ENCODE peak calls at places on chromosomes 12 and 14, in four cellular contexts. H is NCI-H2029, T is mucosa of descending colon, Q is NCI-H510A treated with DMSO at 0.1 percent for 48 hours. X is an unnamed sample.

GRCh38 chr14:38098074-38098846 is 109.4 kb upstream of the SSTR1 start:
- DNase-seq in H (no peak), T (no peak), Q (no peak), X (no peak)

GRCh38 chr14:74572829-74573360 is 39.1 kb downstream of the LTBP2 start:
- DNase-seq in Q (peak), H (no peak), T (no peak), X (no peak)

GRCh38 chr14:77458249-77458950 is 507 bp downstream of the AHSA1 start:
- DNase-seq in T (peak), H (no peak), Q (peak), X (peak)

GRCh38 chr12:65082411-65082810 is 38.7 kb downstream of the WIF1 start:
- DNase-seq in T (no peak), Q (no peak), H (no peak), X (no peak)

GRCh38 chr14:21868442-21869046 is 194.9 kb upstream of the OR4E1 start:
- DNase-seq in H (no peak), Q (no peak), T (peak), X (peak)

GRCh38 chr12:125841332-125841731 is 776.1 kb downstream of the AACS start:
- DNase-seq in T (no peak), H (no peak), Q (no peak), X (no peak)

GRCh38 chr14:89367449-89368120 is 49.4 kb downstream of the FOXN3 start:
- DNase-seq in Q (peak), T (no peak), H (no peak), X (no peak)

GRCh38 chr12:87136330-87136976 is 880.3 kb upstream of the MGAT4C start:
- DNase-seq in H (no peak), Q (no peak), T (no peak), X (no peak)

GRCh38 chr14:54291491-54292191 is 105.2 kb upstream of the CDKN3 start:
- DNase-seq in T (no peak), H (no peak), Q (no peak), X (no peak)

GRCh38 chr14:95346820-95347219 is 27.1 kb upstream of the CLMN start:
- DNase-seq in H (no peak), T (no peak), Q (no peak), X (no peak)

GRCh38 chr14:69345402-69345801 is 52.7 kb downstream of the ERH start:
- DNase-seq in H (no peak), Q (no peak), T (peak), X (no peak)

GRCh38 chr14:61106627-61107147 is 125.6 kb downstream of the SLC38A6 start:
- DNase-seq in Q (no peak), H (peak), T (no peak), X (no peak)

GRCh38 chr14:79415726-79416125 is 795.6 kb downstream of the DIO2 start:
- DNase-seq in H (no peak), Q (no peak), T (no peak), X (no peak)

GRCh38 chr12:63944586-63945228 is 100.2 kb downstream of the SRGAP1 start:
- DNase-seq in H (no peak), Q (no peak), T (no peak), X (no peak)

GRCh38 chr12:82411561-82412230 is 53.4 kb downstream of the METTL25 start:
- DNase-seq in T (no peak), Q (no peak), H (no peak), X (no peak)

GRCh38 chr14:95833429-95833828 is 43.2 kb upstream of the TUNAR start:
- DNase-seq in T (no peak), H (no peak), Q (no peak), X (no peak)

GRCh38 chr14:56666716-56667115 is 87.1 kb downstream of the TMEM260 start:
- DNase-seq in T (no peak), H (no peak), Q (no peak), X (no peak)

GRCh38 chr14:60684203-60684602 is 34.9 kb upstream of the SIX1 start:
- DNase-seq in H (no peak), T (no peak), Q (no peak), X (no peak)

GRCh38 chr12:121955258-121956040 is 37.1 kb downstream of the CFAP251 start:
- DNase-seq in Q (no peak), H (no peak), T (peak), X (no peak)

GRCh38 chr14:21534576-21534975 is 8.4 kb upstream of the SALL2 start:
- DNase-seq in H (no peak), Q (no peak), T (no peak), X (no peak)

GRCh38 chr14:85471744-85472143 is 58.2 kb upstream of the FLRT2 start:
- DNase-seq in T (no peak), Q (no peak), H (no peak), X (peak)

GRCh38 chr14:54338696-54339317 is 58.0 kb upstream of the CDKN3 start:
- DNase-seq in Q (no peak), H (no peak), T (peak), X (no peak)

GRCh38 chr12:101564912-101565311 is 29.9 kb upstream of the MYBPC1 start:
- DNase-seq in H (no peak), T (peak), Q (no peak), X (no peak)

GRCh38 chr12:130715996-130716917 is at the start of gene RIMBP2:
- DNase-seq in Q (peak), T (no peak), H (peak), X (no peak)

GRCh38 chr12:131711551-131712205 is 788 bp downstream of the SFSWAP start:
- DNase-seq in H (no peak), Q (no peak), T (no peak), X (no peak)

GRCh38 chr12:93829073-93829472 is 151.9 kb downstream of the CRADD start:
- DNase-seq in T (no peak), Q (no peak), H (no peak), X (no peak)

GRCh38 chr12:121090576-121091125 is 42.0 kb upstream of the P2RX7 start:
- DNase-seq in H (no peak), Q (no peak), T (no peak), X (no peak)

GRCh38 chr14:52883658-52884057 is 67.2 kb downstream of the FERMT2 start:
- DNase-seq in Q (no peak), H (no peak), T (no peak), X (no peak)

GRCh38 chr14:55688566-55688965 is 108.6 kb downstream of the KTN1 start:
- DNase-seq in T (no peak), Q (no peak), H (no peak), X (no peak)

GRCh38 chr12:57896139-57896436 is 45.3 kb upstream of the ATP23 start:
- DNase-seq in Q (no peak), H (no peak), T (no peak), X (no peak)

GRCh38 chr12:4489551-4489950 is 43.9 kb upstream of the FGF6 start:
- DNase-seq in Q (no peak), H (no peak), T (no peak), X (no peak)

GRCh38 chr12:53217049-53217929 is 10.2 kb upstream of the ITGB7 start:
- DNase-seq in T (peak), Q (no peak), H (no peak), X (no peak)

GRCh38 chr14:74261288-74261687 is 22.0 kb downstream of the VSX2 start:
- DNase-seq in T (no peak), H (no peak), Q (no peak), X (no peak)